ENCODE peak calls at places on chromosomes 13 and 19, in four cellular contexts. One of them, this sample, is unnamed.

GRCh38 chr13:111410232-111411021 is 90.0 kb downstream of the TEX29 start:
- DNase-seq in activated CD4-positive, alpha-beta T cell treated with anti-CD3 and anti-CD28 coated beads, Interleukin-2, amount 50 U/mL, for 48 hours: no peak
- DNase-seq in T-helper 1 cell: no peak
- DNase-seq in AG08396: no peak
- DNase-seq in this sample: no peak

GRCh38 chr19:4694211-4694987 is 24.3 kb upstream of the MYDGF start:
- DNase-seq in activated CD4-positive, alpha-beta T cell treated with anti-CD3 and anti-CD28 coated beads, Interleukin-2, amount 50 U/mL, for 48 hours: no peak
- DNase-seq in T-helper 1 cell: no peak
- DNase-seq in AG08396: peak
- DNase-seq in this sample: peak

GRCh38 chr19:11659612-11660011 is 62.3 kb downstream of the ZNF627 start:
- DNase-seq in activated CD4-positive, alpha-beta T cell treated with anti-CD3 and anti-CD28 coated beads, Interleukin-2, amount 50 U/mL, for 48 hours: no peak
- DNase-seq in T-helper 1 cell: no peak
- DNase-seq in AG08396: peak
- DNase-seq in this sample: no peak

GRCh38 chr13:95564091-95564490 is 11.6 kb downstream of the CLDN10 start:
- DNase-seq in activated CD4-positive, alpha-beta T cell treated with anti-CD3 and anti-CD28 coated beads, Interleukin-2, amount 50 U/mL, for 48 hours: no peak
- DNase-seq in T-helper 1 cell: no peak
- DNase-seq in AG08396: no peak
- DNase-seq in this sample: no peak

GRCh38 chr13:20499986-20500385 is 25.7 kb downstream of the CRYL1 start:
- DNase-seq in activated CD4-positive, alpha-beta T cell treated with anti-CD3 and anti-CD28 coated beads, Interleukin-2, amount 50 U/mL, for 48 hours: no peak
- DNase-seq in T-helper 1 cell: no peak
- DNase-seq in AG08396: no peak
- DNase-seq in this sample: no peak

GRCh38 chr19:39179754-39180153 is 17.0 kb upstream of the NCCRP1 start:
- DNase-seq in activated CD4-positive, alpha-beta T cell treated with anti-CD3 and anti-CD28 coated beads, Interleukin-2, amount 50 U/mL, for 48 hours: no peak
- DNase-seq in T-helper 1 cell: no peak
- DNase-seq in AG08396: no peak
- DNase-seq in this sample: no peak

GRCh38 chr13:99971576-99972189 is at the start of gene ZIC5:
- DNase-seq in activated CD4-positive, alpha-beta T cell treated with anti-CD3 and anti-CD28 coated beads, Interleukin-2, amount 50 U/mL, for 48 hours: no peak
- DNase-seq in T-helper 1 cell: no peak
- DNase-seq in AG08396: no peak
- DNase-seq in this sample: no peak

GRCh38 chr19:36009220-36009619 is 607 bp upstream of the SYNE4 start:
- DNase-seq in activated CD4-positive, alpha-beta T cell treated with anti-CD3 and anti-CD28 coated beads, Interleukin-2, amount 50 U/mL, for 48 hours: peak
- DNase-seq in T-helper 1 cell: no peak
- DNase-seq in AG08396: peak
- DNase-seq in this sample: no peak

GRCh38 chr13:26664942-26665341 is 95.6 kb downstream of the GPR12 start:
- DNase-seq in activated CD4-positive, alpha-beta T cell treated with anti-CD3 and anti-CD28 coated beads, Interleukin-2, amount 50 U/mL, for 48 hours: no peak
- DNase-seq in T-helper 1 cell: no peak
- DNase-seq in AG08396: no peak
- DNase-seq in this sample: no peak

GRCh38 chr13:39185326-39185725 is 147.1 kb downstream of the NHLRC3 start:
- DNase-seq in activated CD4-positive, alpha-beta T cell treated with anti-CD3 and anti-CD28 coated beads, Interleukin-2, amount 50 U/mL, for 48 hours: no peak
- DNase-seq in T-helper 1 cell: no peak
- DNase-seq in AG08396: no peak
- DNase-seq in this sample: no peak

GRCh38 chr13:75860935-75861334 is 224.8 kb downstream of the LMO7 start:
- DNase-seq in activated CD4-positive, alpha-beta T cell treated with anti-CD3 and anti-CD28 coated beads, Interleukin-2, amount 50 U/mL, for 48 hours: no peak
- DNase-seq in T-helper 1 cell: no peak
- DNase-seq in AG08396: no peak
- DNase-seq in this sample: no peak

GRCh38 chr13:74132152-74132767 is 1.9 kb downstream of the KLF12 start:
- DNase-seq in activated CD4-positive, alpha-beta T cell treated with anti-CD3 and anti-CD28 coated beads, Interleukin-2, amount 50 U/mL, for 48 hours: no peak
- DNase-seq in T-helper 1 cell: peak
- DNase-seq in AG08396: no peak
- DNase-seq in this sample: no peak

GRCh38 chr19:54030895-54031586 is 32.7 kb downstream of the VSTM1 start:
- DNase-seq in activated CD4-positive, alpha-beta T cell treated with anti-CD3 and anti-CD28 coated beads, Interleukin-2, amount 50 U/mL, for 48 hours: no peak
- DNase-seq in T-helper 1 cell: no peak
- DNase-seq in AG08396: no peak
- DNase-seq in this sample: no peak

GRCh38 chr13:76921516-76921915 is 26.8 kb upstream of the ACOD1 start:
- DNase-seq in activated CD4-positive, alpha-beta T cell treated with anti-CD3 and anti-CD28 coated beads, Interleukin-2, amount 50 U/mL, for 48 hours: no peak
- DNase-seq in T-helper 1 cell: no peak
- DNase-seq in AG08396: no peak
- DNase-seq in this sample: no peak

GRCh38 chr13:80504453-80504852 is 163.5 kb upstream of the SPRY2 start:
- DNase-seq in activated CD4-positive, alpha-beta T cell treated with anti-CD3 and anti-CD28 coated beads, Interleukin-2, amount 50 U/mL, for 48 hours: no peak
- DNase-seq in T-helper 1 cell: no peak
- DNase-seq in AG08396: no peak
- DNase-seq in this sample: no peak

GRCh38 chr19:53112286-53112685 is 9.1 kb upstream of the ZNF160 start:
- DNase-seq in activated CD4-positive, alpha-beta T cell treated with anti-CD3 and anti-CD28 coated beads, Interleukin-2, amount 50 U/mL, for 48 hours: no peak
- DNase-seq in T-helper 1 cell: no peak
- DNase-seq in AG08396: no peak
- DNase-seq in this sample: no peak

GRCh38 chr13:100530645-100531044 is 57.9 kb downstream of the GGACT start:
- DNase-seq in activated CD4-positive, alpha-beta T cell treated with anti-CD3 and anti-CD28 coated beads, Interleukin-2, amount 50 U/mL, for 48 hours: no peak
- DNase-seq in T-helper 1 cell: no peak
- DNase-seq in AG08396: no peak
- DNase-seq in this sample: no peak

GRCh38 chr13:76992548-76993001 is 694 bp downstream of the CLN5 start:
- DNase-seq in activated CD4-positive, alpha-beta T cell treated with anti-CD3 and anti-CD28 coated beads, Interleukin-2, amount 50 U/mL, for 48 hours: peak
- DNase-seq in T-helper 1 cell: no peak
- DNase-seq in AG08396: peak
- DNase-seq in this sample: no peak

GRCh38 chr13:58134012-58134411 is 502.5 kb downstream of the PCDH17 start:
- DNase-seq in activated CD4-positive, alpha-beta T cell treated with anti-CD3 and anti-CD28 coated beads, Interleukin-2, amount 50 U/mL, for 48 hours: no peak
- DNase-seq in T-helper 1 cell: no peak
- DNase-seq in AG08396: no peak
- DNase-seq in this sample: no peak

GRCh38 chr19:38985262-38985661 is 9.7 kb upstream of the FBXO17 start:
- DNase-seq in activated CD4-positive, alpha-beta T cell treated with anti-CD3 and anti-CD28 coated beads, Interleukin-2, amount 50 U/mL, for 48 hours: no peak
- DNase-seq in T-helper 1 cell: no peak
- DNase-seq in AG08396: no peak
- DNase-seq in this sample: no peak

GRCh38 chr13:66859078-66859477 is 371.1 kb downstream of the PCDH9 start:
- DNase-seq in activated CD4-positive, alpha-beta T cell treated with anti-CD3 and anti-CD28 coated beads, Interleukin-2, amount 50 U/mL, for 48 hours: no peak
- DNase-seq in T-helper 1 cell: no peak
- DNase-seq in AG08396: no peak
- DNase-seq in this sample: no peak

GRCh38 chr13:91236182-91236581 is 111.3 kb upstream of the MIR17HG start:
- DNase-seq in activated CD4-positive, alpha-beta T cell treated with anti-CD3 and anti-CD28 coated beads, Interleukin-2, amount 50 U/mL, for 48 hours: no peak
- DNase-seq in T-helper 1 cell: no peak
- DNase-seq in AG08396: no peak
- DNase-seq in this sample: no peak

GRCh38 chr13:70366720-70367119 is 258.5 kb upstream of the KLHL1 start:
- DNase-seq in activated CD4-positive, alpha-beta T cell treated with anti-CD3 and anti-CD28 coated beads, Interleukin-2, amount 50 U/mL, for 48 hours: no peak
- DNase-seq in T-helper 1 cell: no peak
- DNase-seq in AG08396: no peak
- DNase-seq in this sample: no peak

GRCh38 chr19:7989071-7989575 is 16.3 kb downstream of the ELAVL1 start:
- DNase-seq in activated CD4-positive, alpha-beta T cell treated with anti-CD3 and anti-CD28 coated beads, Interleukin-2, amount 50 U/mL, for 48 hours: no peak
- DNase-seq in T-helper 1 cell: no peak
- DNase-seq in AG08396: no peak
- DNase-seq in this sample: no peak

GRCh38 chr19:58003153-58003828 is 671 bp upstream of the ZNF606 start:
- DNase-seq in activated CD4-positive, alpha-beta T cell treated with anti-CD3 and anti-CD28 coated beads, Interleukin-2, amount 50 U/mL, for 48 hours: no peak
- DNase-seq in T-helper 1 cell: no peak
- DNase-seq in AG08396: no peak
- DNase-seq in this sample: no peak

GRCh38 chr19:18762125-18763023 is 28.7 kb downstream of the COMP start:
- DNase-seq in activated CD4-positive, alpha-beta T cell treated with anti-CD3 and anti-CD28 coated beads, Interleukin-2, amount 50 U/mL, for 48 hours: no peak
- DNase-seq in T-helper 1 cell: no peak
- DNase-seq in AG08396: peak
- DNase-seq in this sample: peak

GRCh38 chr19:17359905-17360800 is 17.0 kb downstream of the PLVAP start:
- DNase-seq in activated CD4-positive, alpha-beta T cell treated with anti-CD3 and anti-CD28 coated beads, Interleukin-2, amount 50 U/mL, for 48 hours: no peak
- DNase-seq in T-helper 1 cell: no peak
- DNase-seq in AG08396: no peak
- DNase-seq in this sample: no peak

GRCh38 chr19:2782936-2783780 is at the start of gene SGTA:
- DNase-seq in activated CD4-positive, alpha-beta T cell treated with anti-CD3 and anti-CD28 coated beads, Interleukin-2, amount 50 U/mL, for 48 hours: peak
- DNase-seq in T-helper 1 cell: peak
- DNase-seq in AG08396: peak
- DNase-seq in this sample: peak

GRCh38 chr19:11737964-11738745 is 591 bp downstream of the ZNF823 start:
- DNase-seq in activated CD4-positive, alpha-beta T cell treated with anti-CD3 and anti-CD28 coated beads, Interleukin-2, amount 50 U/mL, for 48 hours: peak
- DNase-seq in T-helper 1 cell: no peak
- DNase-seq in AG08396: peak
- DNase-seq in this sample: no peak

GRCh38 chr13:78228211-78228610 is 309.6 kb upstream of the EDNRB start:
- DNase-seq in activated CD4-positive, alpha-beta T cell treated with anti-CD3 and anti-CD28 coated beads, Interleukin-2, amount 50 U/mL, for 48 hours: no peak
- DNase-seq in T-helper 1 cell: no peak
- DNase-seq in AG08396: no peak
- DNase-seq in this sample: no peak

GRCh38 chr19:46955114-46955812 is 64.4 kb upstream of the NPAS1 start:
- DNase-seq in activated CD4-positive, alpha-beta T cell treated with anti-CD3 and anti-CD28 coated beads, Interleukin-2, amount 50 U/mL, for 48 hours: peak
- DNase-seq in T-helper 1 cell: no peak
- DNase-seq in AG08396: no peak
- DNase-seq in this sample: no peak

GRCh38 chr13:35830850-35831450 is 300.2 kb downstream of the DCLK1 start:
- DNase-seq in activated CD4-positive, alpha-beta T cell treated with anti-CD3 and anti-CD28 coated beads, Interleukin-2, amount 50 U/mL, for 48 hours: no peak
- DNase-seq in T-helper 1 cell: no peak
- DNase-seq in AG08396: no peak
- DNase-seq in this sample: no peak

GRCh38 chr13:22064854-22065646 is 394.2 kb downstream of the FGF9 start:
- DNase-seq in activated CD4-positive, alpha-beta T cell treated with anti-CD3 and anti-CD28 coated beads, Interleukin-2, amount 50 U/mL, for 48 hours: no peak
- DNase-seq in T-helper 1 cell: no peak
- DNase-seq in AG08396: no peak
- DNase-seq in this sample: no peak

GRCh38 chr13:108269601-108270328 is at the start of gene TNFSF13B:
- DNase-seq in activated CD4-positive, alpha-beta T cell treated with anti-CD3 and anti-CD28 coated beads, Interleukin-2, amount 50 U/mL, for 48 hours: peak
- DNase-seq in T-helper 1 cell: peak
- DNase-seq in AG08396: peak
- DNase-seq in this sample: no peak

GRCh38 chr13:67069117-67069767 is 160.9 kb downstream of the PCDH9 start:
- DNase-seq in activated CD4-positive, alpha-beta T cell treated with anti-CD3 and anti-CD28 coated beads, Interleukin-2, amount 50 U/mL, for 48 hours: no peak
- DNase-seq in T-helper 1 cell: no peak
- DNase-seq in AG08396: no peak
- DNase-seq in this sample: no peak

GRCh38 chr13:99374994-99375805 is 68.0 kb upstream of the GPR183 start:
- DNase-seq in activated CD4-positive, alpha-beta T cell treated with anti-CD3 and anti-CD28 coated beads, Interleukin-2, amount 50 U/mL, for 48 hours: no peak
- DNase-seq in T-helper 1 cell: peak
- DNase-seq in AG08396: no peak
- DNase-seq in this sample: no peak

GRCh38 chr13:50080158-50080855 is 65.1 kb downstream of the KCNRG start:
- DNase-seq in activated CD4-positive, alpha-beta T cell treated with anti-CD3 and anti-CD28 coated beads, Interleukin-2, amount 50 U/mL, for 48 hours: peak
- DNase-seq in T-helper 1 cell: peak
- DNase-seq in AG08396: peak
- DNase-seq in this sample: no peak

This sample was measured in epithelial cell of prostate.